ENCODE peak calls at places on chromosomes 13 and 19, in ten cellular contexts. L, C, H, G, P, U, I, W, X and Q are unnamed samples.

GRCh38 chr13:29065142-29065541 is 245.0 kb downstream of the MTUS2 start:
- DNase-seq in P (no peak), L (no peak), I (no peak), G (no peak), X (no peak), U (no peak), C (no peak), W (no peak), H (no peak), Q (no peak)

GRCh38 chr13:113080901-113081521 is 24.6 kb upstream of the F7 start:
- DNase-seq in C (no peak), L (no peak), X (no peak), H (no peak), P (no peak), I (no peak), W (no peak), G (no peak), U (no peak), Q (no peak)

GRCh38 chr13:52925775-52926285 is 77.4 kb upstream of the PCDH8 start:
- DNase-seq in X (no peak), I (peak; percentile 87), U (no peak), W (peak; percentile 56), P (peak; percentile 62), G (no peak), H (no peak), L (no peak), C (no peak), Q (no peak)

GRCh38 chr13:43942301-43942700 is 62.6 kb downstream of the LACC1 start:
- DNase-seq in I (no peak), C (no peak), L (peak; percentile 25), X (no peak), P (no peak), H (peak; percentile 15), U (no peak), W (no peak), G (no peak), Q (no peak)

GRCh38 chr19:37790244-37790925 is 11.0 kb upstream of the ZNF573 start:
- DNase-seq in L (no peak), H (no peak), I (no peak), C (no peak), X (no peak), U (no peak), P (no peak), G (no peak), W (no peak), Q (no peak)

GRCh38 chr19:45790942-45791341 is 1.7 kb downstream of the DMWD start:
- DNase-seq in C (no peak), G (no peak), L (no peak), U (no peak), X (peak; percentile 28), P (no peak), I (no peak), W (no peak), H (no peak), Q (no peak)

GRCh38 chr13:113050856-113051431 is 54.6 kb upstream of the F7 start:
- DNase-seq in X (no peak), C (no peak), U (no peak), L (no peak), H (no peak), I (no peak), P (no peak), G (no peak), W (no peak), Q (no peak)

GRCh38 chr13:88063741-88064140 is 392.6 kb downstream of the SLITRK5 start:
- DNase-seq in C (no peak), L (no peak), H (no peak), I (no peak), U (no peak), W (no peak), P (no peak), G (no peak), X (no peak), Q (no peak)

GRCh38 chr19:7900401-7900870 is 3.2 kb upstream of the MAP2K7 start:
- DNase-seq in W (no peak), L (no peak), C (no peak), H (no peak), I (no peak), P (no peak), U (no peak), G (no peak), X (no peak), Q (no peak)

GRCh38 chr13:113729329-113730019 is 29.6 kb upstream of the TMEM255B start:
- DNase-seq in H (no peak), L (no peak), W (peak; percentile 47), I (no peak), P (no peak), G (peak; percentile 46), C (no peak), X (no peak), U (no peak), Q (no peak)

GRCh38 chr13:76879211-76879875 is 6.9 kb downstream of the KCTD12 start:
- DNase-seq in P (peak; percentile 91), H (peak; percentile 70), U (no peak), I (peak; percentile 57), G (peak; percentile 71), C (peak; percentile 23), W (peak; percentile 66), L (peak; percentile 85), X (peak; percentile 15), Q (no peak)

GRCh38 chr13:95099541-95099940 is 201.7 kb downstream of the ABCC4 start:
- DNase-seq in L (peak; percentile 94), W (no peak), P (no peak), C (no peak), H (peak; percentile 28), X (no peak), G (no peak), I (no peak), U (no peak), Q (no peak)

GRCh38 chr19:29379257-29379986 is 146.4 kb upstream of the VSTM2B start:
- DNase-seq in H (no peak), I (peak; percentile 10), C (no peak), U (no peak), X (no peak), W (no peak), L (no peak), G (no peak), P (peak; percentile 46), Q (peak; percentile 42)

GRCh38 chr13:98225036-98225940 is 48.2 kb upstream of the RNF113B start:
- DNase-seq in C (no peak), L (no peak), H (no peak), X (no peak), W (no peak), U (no peak), G (no peak), I (no peak), P (no peak), Q (no peak)

DNA sequence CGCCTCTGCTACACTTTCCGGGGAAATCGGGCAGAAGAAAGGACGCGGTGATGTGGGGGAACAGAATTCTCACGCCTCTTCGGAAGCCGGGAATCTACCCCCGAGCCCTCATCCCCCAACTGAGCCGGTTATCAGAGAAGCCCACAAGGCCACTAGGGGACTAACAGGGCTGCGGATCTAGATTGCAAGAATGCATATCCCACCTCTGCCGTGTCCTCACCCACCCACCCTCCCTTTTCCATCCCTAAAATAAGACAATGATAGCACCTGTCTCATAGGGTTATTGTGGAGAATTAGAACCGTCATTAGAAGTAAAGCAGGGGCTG is 1.1 kb downstream of the IGFLR1 start:
- DNase-seq in I (no peak), G (no peak), H (no peak), C (no peak), W (no peak), X (no peak), U (no peak), P (no peak), L (no peak), Q (no peak)
- H3K27ac ChIP-seq in I (peak overlapping the region; percentile 89), G (peak overlapping the region; percentile 74), H (peak overlapping the region; percentile 66), C (peak overlapping the region; percentile 85), W (peak overlapping the region; percentile 89), X (peak overlapping the region; percentile 82), U (peak overlapping the region; percentile 65), P (peak overlapping the region; percentile 71), L (peak overlapping the region; percentile 48), Q (peak overlapping the region; percentile 66)

GRCh38 chr19:33232656-33233055 is 7.0 kb upstream of the SLC7A10 start:
- DNase-seq in C (no peak), W (no peak), G (no peak), P (no peak), U (no peak), L (no peak), I (no peak), H (no peak), X (no peak), Q (no peak)

GRCh38 chr19:33231511-33231910 is 5.9 kb upstream of the SLC7A10 start:
- DNase-seq in H (peak; percentile 37), P (no peak), W (no peak), L (no peak), I (no peak), U (peak; percentile 4), C (no peak), X (no peak), G (no peak), Q (no peak)

GRCh38 chr19:33227242-33227650 is 1.6 kb upstream of the SLC7A10 start:
- DNase-seq in W (no peak), H (peak; percentile 6), I (no peak), X (no peak), L (peak; percentile 16), C (no peak), U (no peak), P (no peak), G (no peak), Q (no peak)

GRCh38 chr19:33227870-33228599 is 2.4 kb upstream of the SLC7A10 start:
- DNase-seq in W (no peak), H (no peak), U (no peak), P (no peak), L (no peak), G (no peak), X (no peak), C (no peak), I (no peak), Q (no peak)

GRCh38 chr19:33229962-33230361 is 4.3 kb upstream of the SLC7A10 start:
- DNase-seq in I (no peak), X (no peak), P (no peak), W (no peak), G (no peak), C (no peak), L (no peak), U (no peak), H (no peak), Q (no peak)
- H3K27me3 ChIP-seq in I (peaks cover 29% of the 10 kb centered on the region), X (peaks cover 30% of the 10 kb centered on the region), P (peaks cover 25% of the 10 kb centered on the region), W (peaks cover 100% of the 10 kb centered on the region), G (peaks cover 24% of the 10 kb centered on the region), C (peaks cover 25% of the 10 kb centered on the region), L (peaks cover 27% of the 10 kb centered on the region), U (peaks cover 37% of the 10 kb centered on the region), H (peaks cover 48% of the 10 kb centered on the region), Q (peaks cover 22% of the 10 kb centered on the region)

GRCh38 chr13:31982124-31982523 is 49.5 kb upstream of the FRY start:
- DNase-seq in C (no peak), U (no peak), I (no peak), H (no peak), X (no peak), G (no peak), P (no peak), L (peak; percentile 11), W (no peak), Q (no peak)
- H3K4me3 ChIP-seq in C (no peak overlapping the region), U (no peak overlapping the region), I (no peak overlapping the region), H (no peak overlapping the region), X (no peak overlapping the region), G (no peak overlapping the region), P (no peak overlapping the region), L (no peak overlapping the region), W (no peak overlapping the region), Q (no peak overlapping the region)

GRCh38 chr19:13098291-13099072 is 4.2 kb downstream of the LYL1 start:
- DNase-seq in H (no peak), L (no peak), P (no peak), W (no peak), C (no peak), U (no peak), I (no peak), G (no peak), X (no peak), Q (no peak)
- H3K27ac ChIP-seq in H (no peak overlapping the region), L (no peak overlapping the region), P (peak overlapping the region; percentile 85), W (peak overlapping the region; percentile 97), C (peak overlapping the region; percentile 78), U (no peak overlapping the region), I (peak overlapping the region; percentile 80), G (peak overlapping the region; percentile 86), X (peak overlapping the region; percentile 85), Q (peak overlapping the region; percentile 90)

GRCh38 chr19:47422417-47423163 is 3.3 kb upstream of the MEIS3 start:
- DNase-seq in G (no peak), U (no peak), I (no peak), H (no peak), L (no peak), C (no peak), P (no peak), X (no peak), W (no peak), Q (no peak)
- H3K27me3 ChIP-seq in G (peaks cover 12% of the 10 kb centered on the region), U (peaks cover 47% of the 10 kb centered on the region), I (peaks cover 45% of the 10 kb centered on the region), H (peaks cover 47% of the 10 kb centered on the region), L (peaks cover 64% of the 10 kb centered on the region), C (peaks cover 44% of the 10 kb centered on the region), P (peaks cover 35% of the 10 kb centered on the region), X (peaks cover 54% of the 10 kb centered on the region), W (peaks cover 97% of the 10 kb centered on the region), Q (peaks cover 11% of the 10 kb centered on the region)